ENCODE peak calls at places on chromosomes 4 and X, in six cellular contexts. R, G, I, C, H and Z are unnamed samples.

GRCh38 chr4:83010522-83011318 is at the start of gene LIN54:
- DNase-seq in R (no peak), G (peak; percentile 67), I (peak; percentile 86), C (peak; percentile 75), H (peak; percentile 52), Z (peak; percentile 88)

GRCh38 chr4:39627413-39627812 is 11.3 kb downstream of the SMIM14 start:
- DNase-seq in R (no peak), G (no peak), I (no peak), C (no peak), H (no peak), Z (no peak)

GRCh38 chr4:4762909-4763814 is 96.3 kb upstream of the MSX1 start:
- DNase-seq in R (peak; percentile 98), G (no peak), I (no peak), C (peak; percentile 19), H (no peak), Z (peak; percentile 75)

GRCh38 chr4:95546236-95546635 is 2.5 kb downstream of the UNC5C start:
- DNase-seq in R (no peak), G (no peak), I (no peak), C (no peak), H (no peak), Z (no peak)

GRCh38 chrX:72060196-72060974 is 71.3 kb downstream of the RTL5 start:
- DNase-seq in R (no peak), G (no peak), I (no peak), C (no peak), H (no peak), Z (no peak)

GRCh38 chr4:187993827-187994226 is 1.7 kb upstream of the ZFP42 start:
- DNase-seq in R (no peak), G (no peak), I (no peak), C (no peak), H (no peak), Z (no peak)

GRCh38 chr4:150209140-150209829 is 131.0 kb downstream of the DCLK2 start:
- DNase-seq in R (peak; percentile 37), G (no peak), I (peak; percentile 25), C (peak; percentile 45), H (no peak), Z (peak; percentile 66)

GRCh38 chr4:53592128-53592527 is 842 bp upstream of the LNX1 start:
- DNase-seq in R (no peak), G (no peak), I (no peak), C (peak; percentile 13), H (no peak), Z (no peak)

GRCh38 chr4:74618659-74619058 is 173.7 kb downstream of the AREG start:
- DNase-seq in R (no peak), G (peak; percentile 4), I (no peak), C (no peak), H (no peak), Z (no peak)

GRCh38 chr4:163681208-163681821 is 186.8 kb downstream of the TMA16 start:
- DNase-seq in R (no peak), G (no peak), I (peak; percentile 54), C (no peak), H (no peak), Z (peak; percentile 64)

GRCh38 chr4:73450398-73451004 is 14.5 kb downstream of the AFP start:
- DNase-seq in R (no peak), G (peak; percentile 79), I (no peak), C (peak; percentile 26), H (no peak), Z (no peak)

GRCh38 chrX:3449287-3449686 is 102.8 kb upstream of the MXRA5 start:
- DNase-seq in R (no peak), G (no peak), I (no peak), C (no peak), H (no peak), Z (no peak)

GRCh38 chrX:130552444-130553073 is 150.8 kb downstream of the RBMX2 start:
- DNase-seq in R (no peak), G (no peak), I (peak; percentile 3), C (no peak), H (no peak), Z (no peak)

GRCh38 chr4:3386486-3386885 is 55.3 kb upstream of the HGFAC start:
- DNase-seq in R (no peak), G (no peak), I (no peak), C (peak; percentile 32), H (no peak), Z (no peak)

GRCh38 chr4:7332216-7333023 is 102.3 kb downstream of the PSAPL1 start:
- DNase-seq in R (no peak), G (no peak), I (no peak), C (peak; percentile 14), H (no peak), Z (no peak)

GRCh38 chr4:56940403-56940802 is 32.7 kb downstream of the REST start:
- DNase-seq in R (no peak), G (no peak), I (no peak), C (no peak), H (no peak), Z (no peak)

GRCh38 chr4:17995165-17995564 is 26.4 kb downstream of the LCORL start:
- DNase-seq in R (no peak), G (no peak), I (no peak), C (no peak), H (no peak), Z (no peak)

GRCh38 chrX:24838624-24839023 is 144.9 kb downstream of the POLA1 start:
- DNase-seq in R (no peak), G (no peak), I (no peak), C (peak; percentile 1), H (no peak), Z (peak; percentile 5)

GRCh38 chr4:4585012-4585670 is 43.3 kb upstream of the STX18 start:
- DNase-seq in R (no peak), G (no peak), I (no peak), C (no peak), H (no peak), Z (no peak)

GRCh38 chr4:138216272-138216867 is 25.8 kb downstream of the SLC7A11 start:
- DNase-seq in R (no peak), G (no peak), I (no peak), C (no peak), H (no peak), Z (no peak)

GRCh38 chr4:54542540-54543041 is 115.2 kb upstream of the KIT start:
- DNase-seq in R (no peak), G (no peak), I (no peak), C (no peak), H (no peak), Z (no peak)

GRCh38 chr4:42281324-42282020 is 115.8 kb upstream of the SHISA3 start:
- DNase-seq in R (no peak), G (peak; percentile 71), I (no peak), C (no peak), H (no peak), Z (peak; percentile 44)

GRCh38 chrX:153624196-153625091 is 22.6 kb upstream of the DUSP9 start:
- DNase-seq in R (no peak), G (no peak), I (no peak), C (no peak), H (no peak), Z (no peak)

GRCh38 chrX:39772057-39772832 is 325.5 kb downstream of the BCOR start:
- DNase-seq in R (no peak), G (peak; percentile 5), I (no peak), C (peak; percentile 26), H (no peak), Z (no peak)

GRCh38 chr4:95255396-95256107 is 293.2 kb downstream of the UNC5C start:
- DNase-seq in R (no peak), G (no peak), I (no peak), C (peak; percentile 2), H (no peak), Z (no peak)

GRCh38 chr4:164438321-164438720 is 315.6 kb upstream of the SMIM31 start:
- DNase-seq in R (no peak), G (no peak), I (no peak), C (no peak), H (no peak), Z (no peak)